ENCODE peak calls at places on chromosomes 13 and 19, in eight cellular contexts. One of them, this sample, is unnamed.

GRCh38 chr19:46361915-46362314 is 15.0 kb downstream of the PPP5C start:
- DNase-seq in coronary artery: no peak
- DNase-seq in body of pancreas: no peak
- DNase-seq in T-helper 1 cell: peak
- DNase-seq in choroid plexus epithelial cell: peak
- DNase-seq in epithelial cell of esophagus: no peak
- DNase-seq in brain pericyte: no peak
- DNase-seq in kidney epithelial cell: no peak
- DNase-seq in this sample: no peak

GRCh38 chr19:46902402-46902766 is 41.6 kb downstream of the ARHGAP35 start:
- DNase-seq in coronary artery: no peak
- DNase-seq in body of pancreas: peak
- DNase-seq in T-helper 1 cell: no peak
- DNase-seq in choroid plexus epithelial cell: no peak
- DNase-seq in epithelial cell of esophagus: peak
- DNase-seq in brain pericyte: no peak
- DNase-seq in kidney epithelial cell: no peak
- DNase-seq in this sample: no peak

GRCh38 chr13:70622785-70623184 is 514.5 kb upstream of the KLHL1 start:
- DNase-seq in coronary artery: no peak
- DNase-seq in body of pancreas: no peak
- DNase-seq in T-helper 1 cell: no peak
- DNase-seq in choroid plexus epithelial cell: no peak
- DNase-seq in epithelial cell of esophagus: no peak
- DNase-seq in brain pericyte: no peak
- DNase-seq in kidney epithelial cell: no peak
- DNase-seq in this sample: no peak

GRCh38 chr13:81929988-81930387 is 1589.1 kb upstream of the SPRY2 start:
- DNase-seq in coronary artery: no peak
- DNase-seq in body of pancreas: no peak
- DNase-seq in T-helper 1 cell: no peak
- DNase-seq in choroid plexus epithelial cell: peak
- DNase-seq in epithelial cell of esophagus: peak
- DNase-seq in brain pericyte: no peak
- DNase-seq in kidney epithelial cell: peak
- DNase-seq in this sample: no peak

GRCh38 chr19:2308114-2308556 is at the start of gene LINGO3:
- DNase-seq in coronary artery: no peak
- DNase-seq in body of pancreas: no peak
- DNase-seq in T-helper 1 cell: no peak
- DNase-seq in choroid plexus epithelial cell: no peak
- DNase-seq in epithelial cell of esophagus: no peak
- DNase-seq in brain pericyte: no peak
- DNase-seq in kidney epithelial cell: no peak
- DNase-seq in this sample: no peak

GRCh38 chr13:40994581-40995230 is 24.4 kb downstream of the ELF1 start:
- DNase-seq in coronary artery: no peak
- DNase-seq in body of pancreas: no peak
- DNase-seq in T-helper 1 cell: no peak
- DNase-seq in choroid plexus epithelial cell: no peak
- DNase-seq in epithelial cell of esophagus: peak
- DNase-seq in brain pericyte: no peak
- DNase-seq in kidney epithelial cell: no peak
- DNase-seq in this sample: no peak

GRCh38 chr19:47469719-47470118 is 2.0 kb downstream of the SLC8A2 start:
- DNase-seq in coronary artery: no peak
- DNase-seq in body of pancreas: no peak
- DNase-seq in T-helper 1 cell: no peak
- DNase-seq in choroid plexus epithelial cell: no peak
- DNase-seq in epithelial cell of esophagus: no peak
- DNase-seq in brain pericyte: no peak
- DNase-seq in kidney epithelial cell: no peak
- DNase-seq in this sample: no peak

GRCh38 chr13:21670883-21671792 is at the start of gene FGF9:
- DNase-seq in coronary artery: no peak
- DNase-seq in body of pancreas: peak
- DNase-seq in T-helper 1 cell: peak
- DNase-seq in choroid plexus epithelial cell: peak
- DNase-seq in epithelial cell of esophagus: peak
- DNase-seq in brain pericyte: no peak
- DNase-seq in kidney epithelial cell: no peak
- DNase-seq in this sample: peak

GRCh38 chr19:1577929-1578618 is 9.9 kb upstream of the MEX3D start:
- DNase-seq in coronary artery: peak
- DNase-seq in body of pancreas: no peak
- DNase-seq in T-helper 1 cell: no peak
- DNase-seq in choroid plexus epithelial cell: no peak
- DNase-seq in epithelial cell of esophagus: no peak
- DNase-seq in brain pericyte: no peak
- DNase-seq in kidney epithelial cell: no peak
- DNase-seq in this sample: no peak

GRCh38 chr19:39846678-39847486 is 703 bp upstream of the FBL start:
- DNase-seq in coronary artery: no peak
- DNase-seq in body of pancreas: no peak
- DNase-seq in T-helper 1 cell: no peak
- DNase-seq in choroid plexus epithelial cell: peak
- DNase-seq in epithelial cell of esophagus: no peak
- DNase-seq in brain pericyte: no peak
- DNase-seq in kidney epithelial cell: no peak
- DNase-seq in this sample: no peak

GRCh38 chr19:14544977-14545715 is 15.8 kb downstream of the TECR start:
- DNase-seq in coronary artery: no peak
- DNase-seq in body of pancreas: peak
- DNase-seq in T-helper 1 cell: no peak
- DNase-seq in choroid plexus epithelial cell: peak
- DNase-seq in epithelial cell of esophagus: peak
- DNase-seq in brain pericyte: no peak
- DNase-seq in kidney epithelial cell: no peak
- DNase-seq in this sample: no peak

GRCh38 chr13:94617389-94618000 is 15.8 kb downstream of the GPR180 start:
- DNase-seq in coronary artery: no peak
- DNase-seq in body of pancreas: peak
- DNase-seq in T-helper 1 cell: peak
- DNase-seq in choroid plexus epithelial cell: peak
- DNase-seq in epithelial cell of esophagus: no peak
- DNase-seq in brain pericyte: no peak
- DNase-seq in kidney epithelial cell: no peak
- DNase-seq in this sample: no peak